ENCODE peak calls at places on chromosomes 11 and 22, in eight cellular contexts. Y is posterior vena cava; V is NCI-H510A; A is GM13977; K is stimulated activated CD8-positive, alpha-beta memory T cell treated with anti-CD3 and anti-CD28 coated beads, Interleukin-4, amount 100 ng/mL, for 4 hours; C is hypothalamus; E is sciatic nerve; H is RWPE1. G is an unnamed sample.

GRCh38 chr11:23288001-23288783 is 427.9 kb upstream of the CCDC179 start:
- DNase-seq in Y (no peak), V (no peak), A (no peak), K (no peak), C (no peak), E (no peak), H (no peak), G (no peak)

GRCh38 chr11:77471520-77472234 is 2.2 kb downstream of the PAK1 start:
- DNase-seq in Y (no peak), V (peak), A (peak), K (no peak), C (no peak), E (no peak), H (no peak), G (peak)

GRCh38 chr11:7563269-7563668 is 49.5 kb downstream of the PPFIBP2 start:
- DNase-seq in Y (no peak), V (no peak), A (no peak), K (no peak), C (no peak), E (no peak), H (no peak), G (no peak)

GRCh38 chr11:125886997-125887372 is 483 bp upstream of the HYLS1 start:
- DNase-seq in Y (peak), V (no peak), A (peak), K (no peak), C (peak), E (peak), H (no peak), G (peak)

GRCh38 chr11:107182983-107183382 is 164.7 kb upstream of the GUCY1A2 start:
- DNase-seq in Y (no peak), V (no peak), A (no peak), K (no peak), C (no peak), E (no peak), H (no peak), G (no peak)

GRCh38 chr11:117300301-117300700 is 9.2 kb downstream of the BACE1-AS start:
- DNase-seq in Y (peak), V (no peak), A (no peak), K (no peak), C (no peak), E (peak), H (no peak), G (no peak)

GRCh38 chr11:94729352-94729751 is 38.8 kb upstream of the AMOTL1 start:
- DNase-seq in Y (no peak), V (no peak), A (no peak), K (no peak), C (no peak), E (no peak), H (no peak), G (no peak)

GRCh38 chr11:4185561-4185960 is 91.0 kb downstream of the RRM1 start:
- DNase-seq in Y (no peak), V (no peak), A (no peak), K (no peak), C (no peak), E (no peak), H (no peak), G (no peak)

GRCh38 chr22:36753120-36753802 is 22.7 kb downstream of the IFT27 start:
- DNase-seq in Y (no peak), V (no peak), A (no peak), K (no peak), C (no peak), E (peak), H (peak), G (no peak)

GRCh38 chr11:113817626-113818025 is 38.0 kb downstream of the CLDN25 start:
- DNase-seq in Y (no peak), V (no peak), A (no peak), K (no peak), C (no peak), E (no peak), H (no peak), G (no peak)

GRCh38 chr22:30026751-30027150 is 53.5 kb upstream of the HORMAD2 start:
- DNase-seq in Y (no peak), V (no peak), A (no peak), K (no peak), C (no peak), E (peak), H (no peak), G (no peak)

GRCh38 chr11:20261526-20261925 is 101.3 kb upstream of the DBX1 start:
- DNase-seq in Y (no peak), V (no peak), A (no peak), K (no peak), C (no peak), E (no peak), H (no peak), G (no peak)

GRCh38 chr22:46090631-46091201 is 59.6 kb upstream of the PPARA start:
- DNase-seq in Y (peak), V (no peak), A (no peak), K (no peak), C (no peak), E (no peak), H (no peak), G (no peak)

GRCh38 chr22:48849963-48850657 is 977.6 kb downstream of the BRD1 start:
- DNase-seq in Y (peak), V (no peak), A (no peak), K (no peak), C (no peak), E (peak), H (no peak), G (no peak)

GRCh38 chr11:30387891-30388861 is 65.3 kb downstream of the ARL14EP start:
- DNase-seq in Y (no peak), V (no peak), A (no peak), K (no peak), C (no peak), E (no peak), H (no peak), G (no peak)

GRCh38 chr22:45036154-45036553 is 26.3 kb upstream of the PHF21B start:
- DNase-seq in Y (no peak), V (no peak), A (no peak), K (no peak), C (peak), E (no peak), H (no peak), G (no peak)

GRCh38 chr11:14312736-14313438 is 46.1 kb downstream of the RRAS2 start:
- DNase-seq in Y (no peak), V (no peak), A (no peak), K (no peak), C (no peak), E (no peak), H (no peak), G (no peak)

GRCh38 chr11:693415-693831 is 1.6 kb downstream of the DEAF1 start:
- DNase-seq in Y (no peak), V (no peak), A (no peak), K (no peak), C (no peak), E (no peak), H (no peak), G (no peak)

GRCh38 chr11:108859510-108859909 is 194.6 kb downstream of the DDX10 start:
- DNase-seq in Y (no peak), V (no peak), A (no peak), K (no peak), C (no peak), E (no peak), H (no peak), G (no peak)

GRCh38 chr11:112310414-112310813 is 49.8 kb upstream of the PLET1 start:
- DNase-seq in Y (no peak), V (no peak), A (no peak), K (no peak), C (no peak), E (no peak), H (peak), G (no peak)

GRCh38 chr11:115213007-115213406 is 291.2 kb downstream of the CADM1 start:
- DNase-seq in Y (no peak), V (no peak), A (no peak), K (no peak), C (no peak), E (no peak), H (no peak), G (no peak)

GRCh38 chr11:73969991-73970800 is 12.4 kb downstream of the UCP2 start:
- DNase-seq in Y (peak), V (no peak), A (no peak), K (no peak), C (no peak), E (no peak), H (no peak), G (no peak)

GRCh38 chr11:115678942-115679341 is 174.7 kb upstream of the CADM1 start:
- DNase-seq in Y (no peak), V (no peak), A (no peak), K (no peak), C (no peak), E (no peak), H (no peak), G (no peak)

GRCh38 chr11:67292671-67293070 is 3.6 kb downstream of the ANKRD13D start:
- DNase-seq in Y (no peak), V (no peak), A (no peak), K (no peak), C (no peak), E (no peak), H (no peak), G (no peak)

GRCh38 chr11:6618117-6619020 is 853 bp downstream of the TPP1 start:
- DNase-seq in Y (peak), V (no peak), A (no peak), K (peak), C (peak), E (no peak), H (no peak), G (peak)

GRCh38 chr11:3357302-3357701 is 21.6 kb downstream of the ZNF195 start:
- DNase-seq in Y (no peak), V (no peak), A (no peak), K (no peak), C (no peak), E (no peak), H (no peak), G (no peak)

G was measured in GM12865.